ENCODE peak calls at places on chromosomes 12 and 14, in ten cellular contexts. One of them, this sample, is unnamed.

GRCh38 chr12:117098361-117099217 is 627 bp downstream of the TESC start:
- DNase-seq in ELR: no peak
- DNase-seq in lung microvascular endothelial cell: no peak
- DNase-seq in NCI-H345: no peak
- DNase-seq in HS-5: no peak
- DNase-seq in KG1: no peak
- DNase-seq in mesothelial cell of epicardium: no peak
- DNase-seq in astrocyte of the hippocampus: no peak
- DNase-seq in stimulated activated CD8-positive, alpha-beta memory T cell treated with anti-CD3 and anti-CD28 coated beads, Interleukin-2, amount 100 ng/mL, for 1 hour: no peak
- DNase-seq in GM04504: no peak
- DNase-seq in this sample: no peak

GRCh38 chr14:105503918-105504692 is 13.1 kb downstream of the TEDC1 start:
- DNase-seq in ELR: no peak
- DNase-seq in lung microvascular endothelial cell: no peak
- DNase-seq in NCI-H345: no peak
- DNase-seq in HS-5: no peak
- DNase-seq in KG1: no peak
- DNase-seq in mesothelial cell of epicardium: no peak
- DNase-seq in astrocyte of the hippocampus: no peak
- DNase-seq in stimulated activated CD8-positive, alpha-beta memory T cell treated with anti-CD3 and anti-CD28 coated beads, Interleukin-2, amount 100 ng/mL, for 1 hour: no peak
- DNase-seq in GM04504: no peak
- DNase-seq in this sample: no peak

GRCh38 chr12:124405592-124405991 is 110.7 kb downstream of the RFLNA start:
- DNase-seq in ELR: no peak
- DNase-seq in lung microvascular endothelial cell: no peak
- DNase-seq in NCI-H345: no peak
- DNase-seq in HS-5: no peak
- DNase-seq in KG1: no peak
- DNase-seq in mesothelial cell of epicardium: no peak
- DNase-seq in astrocyte of the hippocampus: no peak
- DNase-seq in stimulated activated CD8-positive, alpha-beta memory T cell treated with anti-CD3 and anti-CD28 coated beads, Interleukin-2, amount 100 ng/mL, for 1 hour: no peak
- DNase-seq in GM04504: no peak
- DNase-seq in this sample: no peak

GRCh38 chr12:51391047-51391837 is at the start of gene GALNT6:
- DNase-seq in ELR: peak
- DNase-seq in lung microvascular endothelial cell: peak
- DNase-seq in NCI-H345: peak
- DNase-seq in HS-5: no peak
- DNase-seq in KG1: peak
- DNase-seq in mesothelial cell of epicardium: peak
- DNase-seq in astrocyte of the hippocampus: peak
- DNase-seq in stimulated activated CD8-positive, alpha-beta memory T cell treated with anti-CD3 and anti-CD28 coated beads, Interleukin-2, amount 100 ng/mL, for 1 hour: peak
- DNase-seq in GM04504: no peak
- DNase-seq in this sample: peak

GRCh38 chr14:60257862-60258261 is 8.8 kb downstream of the PPM1A start:
- DNase-seq in ELR: no peak
- DNase-seq in lung microvascular endothelial cell: no peak
- DNase-seq in NCI-H345: no peak
- DNase-seq in HS-5: no peak
- DNase-seq in KG1: no peak
- DNase-seq in mesothelial cell of epicardium: no peak
- DNase-seq in astrocyte of the hippocampus: no peak
- DNase-seq in stimulated activated CD8-positive, alpha-beta memory T cell treated with anti-CD3 and anti-CD28 coated beads, Interleukin-2, amount 100 ng/mL, for 1 hour: no peak
- DNase-seq in GM04504: no peak
- DNase-seq in this sample: no peak

GRCh38 chr12:9971158-9971557 is at the start of gene CLEC12A:
- DNase-seq in ELR: no peak
- DNase-seq in lung microvascular endothelial cell: no peak
- DNase-seq in NCI-H345: no peak
- DNase-seq in HS-5: no peak
- DNase-seq in KG1: no peak
- DNase-seq in mesothelial cell of epicardium: no peak
- DNase-seq in astrocyte of the hippocampus: no peak
- DNase-seq in stimulated activated CD8-positive, alpha-beta memory T cell treated with anti-CD3 and anti-CD28 coated beads, Interleukin-2, amount 100 ng/mL, for 1 hour: no peak
- DNase-seq in GM04504: no peak
- DNase-seq in this sample: no peak

GRCh38 chr14:99971929-99972747 is 93.1 kb upstream of the EVL start:
- DNase-seq in ELR: peak
- DNase-seq in lung microvascular endothelial cell: no peak
- DNase-seq in NCI-H345: peak
- DNase-seq in HS-5: no peak
- DNase-seq in KG1: peak
- DNase-seq in mesothelial cell of epicardium: peak
- DNase-seq in astrocyte of the hippocampus: peak
- DNase-seq in stimulated activated CD8-positive, alpha-beta memory T cell treated with anti-CD3 and anti-CD28 coated beads, Interleukin-2, amount 100 ng/mL, for 1 hour: no peak
- DNase-seq in GM04504: no peak
- DNase-seq in this sample: peak

GRCh38 chr12:62282375-62282774 is 22.2 kb downstream of the USP15 start:
- DNase-seq in ELR: no peak
- DNase-seq in lung microvascular endothelial cell: no peak
- DNase-seq in NCI-H345: no peak
- DNase-seq in HS-5: no peak
- DNase-seq in KG1: no peak
- DNase-seq in mesothelial cell of epicardium: no peak
- DNase-seq in astrocyte of the hippocampus: no peak
- DNase-seq in stimulated activated CD8-positive, alpha-beta memory T cell treated with anti-CD3 and anti-CD28 coated beads, Interleukin-2, amount 100 ng/mL, for 1 hour: no peak
- DNase-seq in GM04504: no peak
- DNase-seq in this sample: no peak

GRCh38 chr12:53492830-53493609 is 6.2 kb downstream of the MAP3K12 start:
- DNase-seq in ELR: peak
- DNase-seq in lung microvascular endothelial cell: peak
- DNase-seq in NCI-H345: peak
- DNase-seq in HS-5: no peak
- DNase-seq in KG1: no peak
- DNase-seq in mesothelial cell of epicardium: peak
- DNase-seq in astrocyte of the hippocampus: peak
- DNase-seq in stimulated activated CD8-positive, alpha-beta memory T cell treated with anti-CD3 and anti-CD28 coated beads, Interleukin-2, amount 100 ng/mL, for 1 hour: peak
- DNase-seq in GM04504: peak
- DNase-seq in this sample: peak

GRCh38 chr14:89540830-89541470 is 123.9 kb upstream of the FOXN3 start:
- DNase-seq in ELR: peak
- DNase-seq in lung microvascular endothelial cell: peak
- DNase-seq in NCI-H345: no peak
- DNase-seq in HS-5: peak
- DNase-seq in KG1: no peak
- DNase-seq in mesothelial cell of epicardium: no peak
- DNase-seq in astrocyte of the hippocampus: peak
- DNase-seq in stimulated activated CD8-positive, alpha-beta memory T cell treated with anti-CD3 and anti-CD28 coated beads, Interleukin-2, amount 100 ng/mL, for 1 hour: no peak
- DNase-seq in GM04504: peak
- DNase-seq in this sample: no peak

GRCh38 chr12:103807561-103808238 is 33.3 kb downstream of the NT5DC3 start:
- DNase-seq in ELR: no peak
- DNase-seq in lung microvascular endothelial cell: no peak
- DNase-seq in NCI-H345: no peak
- DNase-seq in HS-5: no peak
- DNase-seq in KG1: no peak
- DNase-seq in mesothelial cell of epicardium: no peak
- DNase-seq in astrocyte of the hippocampus: no peak
- DNase-seq in stimulated activated CD8-positive, alpha-beta memory T cell treated with anti-CD3 and anti-CD28 coated beads, Interleukin-2, amount 100 ng/mL, for 1 hour: no peak
- DNase-seq in GM04504: no peak
- DNase-seq in this sample: no peak

GRCh38 chr12:22879203-22879602 is 254.2 kb downstream of the ETNK1 start:
- DNase-seq in ELR: no peak
- DNase-seq in lung microvascular endothelial cell: no peak
- DNase-seq in NCI-H345: no peak
- DNase-seq in HS-5: no peak
- DNase-seq in KG1: no peak
- DNase-seq in mesothelial cell of epicardium: no peak
- DNase-seq in astrocyte of the hippocampus: no peak
- DNase-seq in stimulated activated CD8-positive, alpha-beta memory T cell treated with anti-CD3 and anti-CD28 coated beads, Interleukin-2, amount 100 ng/mL, for 1 hour: no peak
- DNase-seq in GM04504: no peak
- DNase-seq in this sample: no peak

This sample was measured in stimulated activated naive CD4-positive, alpha-beta T cell.